ENCODE peak calls at places on chromosomes 12 and 14, in six cellular contexts. O is left ventricle myocardium inferior; E is tibial nerve; S is CD4-positive, CD25-positive, alpha-beta regulatory T cell; A is transverse colon; W is pancreas. V is an unnamed sample.

GRCh38 chr12:107253361-107253760 is 160.0 kb upstream of the CRY1 start:
- DNase-seq in O (no peak), W (no peak), S (no peak), A (no peak), E (no peak), V (no peak)

GRCh38 chr12:46886541-46887041 is 60.8 kb upstream of the SLC38A4 start:
- DNase-seq in O (no peak), A (no peak), E (no peak), S (no peak), W (no peak), V (no peak)

GRCh38 chr14:68787235-68787727 is 5.6 kb downstream of the ZFP36L1 start:
- DNase-seq in O (no peak), E (no peak), S (peak; percentile 79), W (peak; percentile 67), A (peak; percentile 50), V (no peak)

GRCh38 chr12:81699572-81699971 is 59.6 kb downstream of the PPFIA2 start:
- DNase-seq in E (no peak), W (no peak), O (no peak), A (no peak), S (no peak), V (no peak)

GRCh38 chr14:29894030-29894429 is 33.6 kb downstream of the PRKD1 start:
- DNase-seq in E (no peak), W (no peak), S (no peak), O (no peak), A (no peak), V (peak; percentile 13)

GRCh38 chr12:29216797-29217583 is 67.9 kb downstream of the FAR2 start:
- DNase-seq in A (no peak), O (no peak), S (no peak), E (no peak), W (no peak), V (no peak)

GRCh38 chr12:57237952-57238853 is 8.7 kb downstream of the SHMT2 start:
- DNase-seq in A (peak; percentile 29), O (no peak), W (no peak), S (peak; percentile 67), E (no peak), V (no peak)

GRCh38 chr12:27331299-27331926 is 1.2 kb upstream of the BMAL2 start:
- DNase-seq in S (peak; percentile 65), W (no peak), A (no peak), O (no peak), E (no peak), V (no peak)

GRCh38 chr12:944201-944600 is 5.3 kb downstream of the RAD52 start:
- DNase-seq in E (no peak), S (no peak), A (no peak), O (no peak), W (no peak), V (no peak)

GRCh38 chr12:41521872-41522379 is 333.8 kb downstream of the PDZRN4 start:
- DNase-seq in A (no peak), W (no peak), E (no peak), S (peak; percentile 57), O (no peak), V (no peak)

GRCh38 chr12:52766351-52767019 is 10.7 kb downstream of the KRT76 start:
- DNase-seq in W (no peak), S (no peak), E (no peak), A (no peak), O (no peak), V (no peak)

GRCh38 chr12:6554168-6554989 is 1.5 kb downstream of the IFFO1 start:
- DNase-seq in A (peak; percentile 79), W (peak; percentile 60), E (peak; percentile 68), O (peak; percentile 81), S (peak; percentile 83), V (peak; percentile 81)

GRCh38 chr12:106249411-106250135 is 1.8 kb upstream of the CKAP4 start:
- DNase-seq in E (no peak), W (no peak), A (peak; percentile 75), S (no peak), O (no peak), V (no peak)

GRCh38 chr12:70609739-70610491 is 27.3 kb downstream of the PTPRB start:
- DNase-seq in W (no peak), O (peak; percentile 61), E (no peak), S (peak; percentile 3), A (peak; percentile 74), V (no peak)

GRCh38 chr14:85531594-85532391 is 1.8 kb downstream of the FLRT2 start:
- DNase-seq in A (no peak), S (peak; percentile 8), E (peak; percentile 65), W (peak; percentile 75), O (peak; percentile 55), V (peak; percentile 35)

GRCh38 chr12:112936264-112936663 is 2.0 kb upstream of the OAS3 start:
- DNase-seq in E (no peak), S (no peak), W (no peak), O (no peak), A (no peak), V (no peak)

GRCh38 chr14:97413991-97414717 is 617.0 kb downstream of the VRK1 start:
- DNase-seq in E (no peak), A (no peak), S (no peak), W (no peak), O (no peak), V (no peak)

GRCh38 chr12:10810068-10810467 is at the start of gene TAS2R9:
- DNase-seq in O (no peak), W (no peak), E (no peak), A (no peak), S (no peak), V (no peak)

GRCh38 chr12:32603858-32604257 is 75.2 kb upstream of the DNM1L start:
- DNase-seq in O (no peak), W (no peak), S (peak; percentile 89), E (no peak), A (no peak), V (no peak)

GRCh38 chr14:36493761-36494160 is 26.3 kb downstream of the NKX2-1 start:
- DNase-seq in E (no peak), S (no peak), O (no peak), A (no peak), W (no peak), V (no peak)

GRCh38 chr12:48882972-48883304 is 17.3 kb upstream of the RND1 start:
- DNase-seq in A (no peak), E (no peak), O (no peak), S (no peak), W (no peak), V (no peak)

GRCh38 chr14:58815781-58816297 is 178.1 kb downstream of the DACT1 start:
- DNase-seq in O (no peak), W (no peak), E (no peak), S (no peak), A (no peak), V (no peak)

GRCh38 chr14:81222694-81223093 is 1.9 kb upstream of the GTF2A1 start:
- DNase-seq in S (no peak), W (no peak), O (no peak), E (no peak), A (no peak), V (no peak)

GRCh38 chr12:42474391-42474790 is 115.2 kb downstream of the PRICKLE1 start:
- DNase-seq in W (no peak), S (no peak), E (no peak), A (no peak), O (no peak), V (no peak)

GRCh38 chr12:103442822-103443221 is 52.9 kb downstream of the C12orf42 start:
- DNase-seq in S (no peak), W (no peak), A (no peak), O (no peak), E (no peak), V (no peak)

GRCh38 chr12:6082613-6083012 is 41.9 kb downstream of the VWF start:
- DNase-seq in S (no peak), W (no peak), A (no peak), E (no peak), O (no peak), V (no peak)

GRCh38 chr12:94329366-94329765 is 130.3 kb downstream of the CEP83 start:
- DNase-seq in S (no peak), O (no peak), E (no peak), W (no peak), A (no peak), V (no peak)

GRCh38 chr12:74454109-74454508 is 83.5 kb upstream of the ATXN7L3B start:
- DNase-seq in A (no peak), E (no peak), W (no peak), O (no peak), S (no peak), V (no peak)

GRCh38 chr12:95763809-95764253 is 26.7 kb downstream of the NTN4 start:
- DNase-seq in W (no peak), E (no peak), A (no peak), O (no peak), S (no peak), V (no peak)

GRCh38 chr12:65948320-65949008 is 124.2 kb downstream of the HMGA2 start:
- DNase-seq in E (peak; percentile 52), W (peak; percentile 65), A (peak; percentile 26), S (no peak), O (peak; percentile 57), V (peak; percentile 5)

GRCh38 chr12:124273630-124274029 is 21.3 kb upstream of the RFLNA start:
- DNase-seq in E (no peak), W (no peak), S (peak; percentile 34), O (no peak), A (no peak), V (no peak)

GRCh38 chr12:64450057-64450640 is 1.8 kb upstream of the TBK1 start:
- DNase-seq in O (no peak), S (no peak), E (no peak), W (no peak), A (no peak), V (no peak)
- H3K27ac ChIP-seq in O (no peak overlapping the region), S (no peak overlapping the region), E (no peak overlapping the region), W (no peak overlapping the region), A (no peak overlapping the region), V (peak overlapping the region; percentile 44)

DNA sequence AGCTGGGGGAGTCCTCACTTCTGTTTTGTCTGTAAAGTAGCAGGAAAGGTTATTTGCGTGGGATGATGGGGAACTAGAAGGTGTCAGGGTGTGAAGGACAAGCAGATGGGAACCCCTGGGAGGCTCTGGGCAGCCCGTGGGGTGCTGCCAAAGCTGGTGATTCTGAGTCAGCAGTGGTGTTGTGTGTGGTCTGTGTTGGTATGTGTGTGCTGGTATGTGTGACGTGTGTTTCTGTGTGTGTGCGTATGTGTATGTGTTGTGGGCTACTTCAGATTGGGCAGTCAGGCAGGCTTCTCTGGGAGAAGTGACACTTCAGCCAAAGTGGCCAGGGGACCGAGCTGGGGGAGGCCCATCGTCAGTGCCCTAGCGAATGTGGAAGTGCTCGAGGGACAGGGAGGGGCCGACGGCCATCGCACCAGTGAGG is 15.3 kb upstream of the BDKRB2 start:
- DNase-seq in O (no peak), S (no peak), A (no peak), E (no peak), W (no peak), V (no peak)
- H3K27ac ChIP-seq in O (no peak overlapping the region), S (no peak overlapping the region), A (no peak overlapping the region), E (no peak overlapping the region), W (no peak overlapping the region), V (no peak overlapping the region)

DNA sequence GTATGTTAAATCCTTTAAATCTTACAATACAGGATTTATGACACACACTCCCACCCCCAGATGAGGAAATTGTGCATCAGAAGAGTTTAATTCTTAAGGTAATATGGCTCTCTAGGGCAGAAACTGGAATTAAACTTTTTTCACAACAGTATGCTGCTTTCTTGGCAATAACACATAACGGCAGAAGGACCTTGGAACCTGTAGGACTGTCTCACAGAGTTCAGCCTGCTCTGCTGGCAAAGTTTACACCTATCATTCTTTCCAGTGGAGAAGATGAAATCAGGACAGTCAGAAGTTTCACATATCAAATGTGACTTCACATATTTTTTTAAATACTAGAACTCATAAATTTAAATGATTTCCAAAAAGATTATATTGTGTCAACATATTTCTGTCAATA is 30.6 kb upstream of the MYF6 start:
- DNase-seq in A (no peak), E (no peak), S (no peak), O (no peak), W (no peak), V (no peak)
- H3K27ac ChIP-seq in A (no peak overlapping the region), E (no peak overlapping the region), S (no peak overlapping the region), O (no peak overlapping the region), W (no peak overlapping the region), V (no peak overlapping the region)

GRCh38 chr12:45355750-45356149 is 139.9 kb downstream of the ANO6 start:
- DNase-seq in E (no peak), S (no peak), A (no peak), W (no peak), O (no peak), V (no peak)
- H3K27ac ChIP-seq in E (no peak overlapping the region), S (no peak overlapping the region), A (no peak overlapping the region), W (no peak overlapping the region), O (peak overlapping the region; percentile 28), V (no peak overlapping the region)

V was measured in caudate nucleus.